ENCODE peak calls at places on chromosomes 13 and 19, in eight cellular contexts. Z, S, F, K, B, U, J and H are unnamed samples.

GRCh38 chr19:28737021-28737525 is 475.9 kb downstream of the UQCRFS1 start:
- DNase-seq in Z (no peak), S (no peak), F (no peak), K (no peak), B (peak), U (no peak), J (no peak), H (no peak)

GRCh38 chr13:27359203-27359821 is 65.1 kb upstream of the GTF3A start:
- DNase-seq in Z (peak), S (peak), F (peak), K (peak), B (peak), U (no peak), J (peak), H (no peak)

GRCh38 chr13:49140910-49141611 is 79.1 kb upstream of the MLNR start:
- DNase-seq in Z (no peak), S (no peak), F (no peak), K (no peak), B (no peak), U (no peak), J (no peak), H (no peak)

GRCh38 chr13:23558675-23559536 is 11.3 kb upstream of the TNFRSF19 start:
- DNase-seq in Z (peak), S (no peak), F (no peak), K (no peak), B (peak), U (no peak), J (no peak), H (peak)

GRCh38 chr13:42337808-42338600 is 66.1 kb downstream of the AKAP11 start:
- DNase-seq in Z (no peak), S (no peak), F (no peak), K (no peak), B (no peak), U (no peak), J (no peak), H (no peak)

GRCh38 chr13:27851481-27851880 is 59.2 kb downstream of the GSX1 start:
- DNase-seq in Z (no peak), S (no peak), F (no peak), K (no peak), B (no peak), U (no peak), J (no peak), H (no peak)

GRCh38 chr13:33817843-33818661 is at the start of gene RFC3:
- DNase-seq in Z (peak), S (peak), F (peak), K (peak), B (peak), U (peak), J (peak), H (peak)

GRCh38 chr19:50387176-50387867 is 3.2 kb downstream of the POLD1 start:
- DNase-seq in Z (no peak), S (no peak), F (no peak), K (no peak), B (peak), U (no peak), J (no peak), H (no peak)

GRCh38 chr13:113879017-113879416 is 15.1 kb upstream of the GAS6 start:
- DNase-seq in Z (no peak), S (no peak), F (no peak), K (no peak), B (no peak), U (no peak), J (no peak), H (no peak)

GRCh38 chr19:7505288-7505681 is 10.6 kb upstream of the ZNF358 start:
- DNase-seq in Z (no peak), S (peak), F (no peak), K (no peak), B (no peak), U (no peak), J (no peak), H (no peak)

GRCh38 chr13:46170268-46170667 is 11.7 kb downstream of the LCP1 start:
- DNase-seq in Z (no peak), S (no peak), F (no peak), K (no peak), B (no peak), U (no peak), J (no peak), H (no peak)

GRCh38 chr19:34269081-34269480 is 14.7 kb downstream of the GARRE1 start:
- DNase-seq in Z (no peak), S (no peak), F (no peak), K (no peak), B (no peak), U (no peak), J (peak), H (no peak)

GRCh38 chr19:7975037-7975436 is 30.4 kb downstream of the ELAVL1 start:
- DNase-seq in Z (peak), S (no peak), F (no peak), K (no peak), B (peak), U (no peak), J (no peak), H (no peak)

GRCh38 chr19:41189425-41190065 is 3.5 kb upstream of the CYP2S1 start:
- DNase-seq in Z (no peak), S (no peak), F (no peak), K (no peak), B (no peak), U (no peak), J (no peak), H (no peak)

GRCh38 chr13:40069173-40070044 is 413.9 kb downstream of the COG6 start:
- DNase-seq in Z (peak), S (peak), F (peak), K (peak), B (peak), U (peak), J (peak), H (peak)

GRCh38 chr13:36476661-36477060 is 44.4 kb downstream of the CCNA1 start:
- DNase-seq in Z (no peak), S (no peak), F (no peak), K (no peak), B (no peak), U (no peak), J (no peak), H (no peak)

GRCh38 chr19:6710273-6711077 is 10.0 kb downstream of the C3 start:
- DNase-seq in Z (no peak), S (no peak), F (peak), K (no peak), B (no peak), U (peak), J (no peak), H (no peak)

GRCh38 chr13:73268306-73268705 is 209.5 kb downstream of the KLF5 start:
- DNase-seq in Z (no peak), S (peak), F (no peak), K (no peak), B (no peak), U (no peak), J (no peak), H (no peak)

GRCh38 chr13:75307370-75307984 is 174.5 kb downstream of the TBC1D4 start:
- DNase-seq in Z (no peak), S (no peak), F (no peak), K (no peak), B (no peak), U (no peak), J (no peak), H (no peak)

GRCh38 chr13:94416454-94417080 is 62.9 kb downstream of the DCT start:
- DNase-seq in Z (no peak), S (no peak), F (no peak), K (no peak), B (no peak), U (no peak), J (peak), H (no peak)
- TF ChIP-seq CTCF in Z (no peak), S (no peak), F (no peak), K (no peak), B (no peak), U (no peak), J (peak), H (no peak)

GRCh38 chr19:55216461-55217198 is 7.3 kb upstream of the PTPRH start:
- DNase-seq in Z (peak), S (peak), F (peak), K (peak), B (peak), U (peak), J (peak), H (peak)
- TF ChIP-seq POLR2A in Z (no peak), S (peak), F (no peak), K (no peak), B (peak), U (no peak), J (peak), H (peak)

GRCh38 chr13:65966991-65967451 is 1263.1 kb downstream of the PCDH9 start:
- DNase-seq in Z (no peak), S (no peak), F (no peak), K (no peak), B (no peak), U (no peak), J (no peak), H (no peak)
- TF ChIP-seq CTCF in Z (no peak), S (no peak), F (no peak), K (no peak), B (no peak), U (no peak), J (no peak), H (no peak)

GRCh38 chr19:2048959-2049740 is 1.9 kb downstream of the MKNK2 start:
- DNase-seq in Z (no peak), S (no peak), F (peak), K (no peak), B (peak), U (peak), J (peak), H (no peak)

GRCh38 chr19:2046046-2046907 is 4.8 kb downstream of the MKNK2 start:
- DNase-seq in Z (no peak), S (no peak), F (peak), K (no peak), B (no peak), U (no peak), J (no peak), H (no peak)

GRCh38 chr19:2047076-2047448 is 4.0 kb downstream of the MKNK2 start:
- DNase-seq in Z (no peak), S (no peak), F (no peak), K (no peak), B (no peak), U (no peak), J (no peak), H (no peak)

GRCh38 chr19:2048104-2048958 is 2.7 kb downstream of the MKNK2 start:
- DNase-seq in Z (no peak), S (no peak), F (peak), K (no peak), B (no peak), U (peak), J (no peak), H (no peak)

GRCh38 chr19:2047449-2048103 is 3.5 kb downstream of the MKNK2 start:
- DNase-seq in Z (peak), S (peak), F (peak), K (no peak), B (peak), U (peak), J (peak), H (no peak)
- TF ChIP-seq POLR2A in Z (no peak), S (no peak), F (no peak), K (no peak), B (no peak), U (no peak), J (no peak), H (no peak)

GRCh38 chr13:38582133-38582532 is 104.7 kb upstream of the FREM2 start:
- DNase-seq in Z (no peak), S (no peak), F (no peak), K (no peak), B (peak), U (no peak), J (no peak), H (no peak)
- TF ChIP-seq CTCF in Z (peak), S (no peak), F (peak), K (no peak), B (no peak), U (no peak), J (peak), H (peak)

GRCh38 chr19:48629297-48629598 is 7.9 kb downstream of the DBP start:
- DNase-seq in Z (no peak), S (peak), F (no peak), K (no peak), B (peak), U (no peak), J (peak), H (no peak)

GRCh38 chr19:48630289-48631036 is 6.7 kb downstream of the DBP start:
- DNase-seq in Z (peak), S (peak), F (peak), K (no peak), B (peak), U (peak), J (peak), H (no peak)

GRCh38 chr19:48631254-48631653 is 5.9 kb downstream of the DBP start:
- DNase-seq in Z (no peak), S (no peak), F (no peak), K (no peak), B (no peak), U (peak), J (peak), H (no peak)

GRCh38 chr19:48628486-48629296 is 8.5 kb downstream of the DBP start:
- DNase-seq in Z (no peak), S (peak), F (peak), K (no peak), B (peak), U (peak), J (peak), H (no peak)

DNA sequence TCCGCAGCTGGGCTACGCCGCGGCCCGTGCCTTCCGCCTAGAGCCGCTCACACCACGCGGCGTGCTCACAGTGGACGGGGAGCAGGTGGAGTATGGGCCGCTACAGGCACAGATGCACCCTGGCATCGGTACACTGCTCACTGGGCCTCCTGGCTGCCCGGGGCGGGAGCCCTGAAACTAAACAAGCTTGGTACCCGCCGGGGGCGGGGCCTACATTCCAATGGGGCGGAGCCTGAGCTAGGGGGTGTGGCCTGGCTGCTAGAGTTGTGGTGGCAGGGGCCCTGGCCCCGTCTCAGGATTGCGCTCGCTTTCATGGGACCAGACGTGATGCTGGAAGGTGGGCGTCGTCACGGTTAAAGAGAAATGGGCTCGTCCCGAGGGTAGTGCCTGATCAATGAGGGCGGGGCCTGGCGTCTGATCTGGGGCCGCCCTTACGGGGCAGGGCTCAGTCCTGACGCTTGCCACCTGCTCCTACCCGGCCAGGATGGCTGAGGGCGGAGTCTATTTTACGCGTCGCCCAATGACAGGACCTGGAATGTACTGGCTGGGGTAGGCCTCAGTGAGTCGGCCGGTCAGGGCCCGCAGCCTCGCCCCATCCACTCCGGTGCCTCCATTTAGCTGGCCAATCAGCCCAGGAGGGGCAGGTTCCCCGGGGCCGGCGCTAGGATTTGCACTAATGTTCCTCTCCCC is 7.4 kb downstream of the DBP start:
- DNase-seq in Z (peak), S (peak), F (peak), K (no peak), B (peak), U (peak), J (peak), H (no peak)
- TF ChIP-seq POLR2A in Z (no peak), S (peak), F (no peak), K (no peak), B (no peak), U (no peak), J (no peak), H (peak)

DNA sequence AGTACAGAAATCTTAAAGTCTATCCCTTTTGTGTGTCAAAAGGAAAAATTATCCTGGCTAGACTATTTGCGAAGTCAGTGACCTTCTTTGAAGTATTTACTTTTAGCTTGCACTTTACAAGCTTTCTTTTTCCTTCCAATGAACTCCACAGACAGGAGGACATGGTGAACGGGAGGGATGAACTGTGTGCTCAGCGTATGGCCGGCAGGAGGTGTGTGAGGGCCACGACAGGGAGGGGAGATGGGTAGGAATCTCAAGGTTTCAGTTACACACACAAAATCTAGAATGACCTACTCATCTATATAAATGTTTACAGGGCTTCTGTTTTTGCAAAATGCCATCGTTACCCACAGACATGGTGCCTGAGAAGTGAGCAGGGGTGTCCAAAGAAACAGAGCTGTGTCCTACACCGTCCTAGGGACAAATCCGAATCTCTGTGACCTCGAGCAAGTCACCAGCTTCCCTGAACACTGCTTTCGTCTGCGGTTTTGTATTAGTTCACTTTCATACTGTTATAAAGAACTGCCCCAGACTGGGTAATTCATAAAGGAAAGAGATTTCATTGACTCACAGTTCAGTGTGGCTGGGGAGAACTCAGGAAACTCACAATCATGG is 537.2 kb downstream of the LIG4 start:
- DNase-seq in Z (no peak), S (no peak), F (no peak), K (no peak), B (no peak), U (no peak), J (no peak), H (no peak)
- TF ChIP-seq CTCF in Z (no peak), S (no peak), F (no peak), K (no peak), B (no peak), U (no peak), J (no peak), H (no peak)

GRCh38 chr19:3132971-3133792 is 2.7 kb upstream of the GNA15 start:
- DNase-seq in Z (no peak), S (peak), F (no peak), K (no peak), B (peak), U (peak), J (no peak), H (peak)
- TF ChIP-seq POLR2A in Z (no peak), S (no peak), F (no peak), K (no peak), B (no peak), U (no peak), J (no peak), H (no peak)

DNA sequence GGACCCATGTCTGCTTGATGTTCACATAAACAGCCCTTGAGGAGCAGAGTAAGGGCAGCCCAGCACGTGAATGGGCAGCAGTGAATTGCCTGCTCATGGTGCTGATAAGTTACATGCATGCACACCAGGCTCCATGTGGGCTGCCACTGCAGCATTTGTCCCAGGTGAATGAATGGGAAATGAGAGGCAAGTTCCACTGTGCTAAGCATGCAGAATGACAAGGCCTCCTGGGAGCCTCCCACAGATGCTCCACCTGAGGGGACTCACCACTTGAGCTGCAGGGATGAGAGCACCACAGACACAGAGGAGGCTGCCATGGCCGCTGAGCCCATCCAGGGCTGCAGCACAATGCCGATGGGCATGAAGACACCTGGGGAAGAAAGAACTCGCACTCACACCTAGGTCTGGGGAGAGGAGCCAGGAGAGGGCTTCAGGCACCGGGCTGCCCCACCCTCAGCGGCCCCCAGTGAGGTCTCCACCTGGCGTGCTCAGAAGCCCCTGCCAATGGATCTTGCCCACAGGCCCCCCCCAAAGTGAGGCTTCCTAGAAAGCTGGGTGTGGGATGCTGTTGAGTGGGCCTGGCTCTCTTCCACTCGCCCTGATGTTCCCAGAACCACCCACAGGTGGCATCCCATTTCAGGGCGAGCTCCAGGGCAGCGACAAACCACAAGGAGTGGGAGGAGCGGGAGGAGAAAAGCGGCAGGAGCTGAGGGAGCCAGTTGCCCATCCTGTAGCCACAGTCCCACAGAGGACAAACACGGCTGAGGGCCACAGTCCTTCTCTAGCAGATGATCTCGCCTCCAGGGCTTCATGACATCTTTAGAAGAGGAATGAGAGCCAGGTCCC is 73.8 kb downstream of the CCDC70 start:
- DNase-seq in Z (no peak), S (peak), F (no peak), K (no peak), B (no peak), U (no peak), J (no peak), H (no peak)
- TF ChIP-seq CTCF in Z (peak), S (peak), F (no peak), K (no peak), B (no peak), U (peak), J (peak), H (peak)

DNA sequence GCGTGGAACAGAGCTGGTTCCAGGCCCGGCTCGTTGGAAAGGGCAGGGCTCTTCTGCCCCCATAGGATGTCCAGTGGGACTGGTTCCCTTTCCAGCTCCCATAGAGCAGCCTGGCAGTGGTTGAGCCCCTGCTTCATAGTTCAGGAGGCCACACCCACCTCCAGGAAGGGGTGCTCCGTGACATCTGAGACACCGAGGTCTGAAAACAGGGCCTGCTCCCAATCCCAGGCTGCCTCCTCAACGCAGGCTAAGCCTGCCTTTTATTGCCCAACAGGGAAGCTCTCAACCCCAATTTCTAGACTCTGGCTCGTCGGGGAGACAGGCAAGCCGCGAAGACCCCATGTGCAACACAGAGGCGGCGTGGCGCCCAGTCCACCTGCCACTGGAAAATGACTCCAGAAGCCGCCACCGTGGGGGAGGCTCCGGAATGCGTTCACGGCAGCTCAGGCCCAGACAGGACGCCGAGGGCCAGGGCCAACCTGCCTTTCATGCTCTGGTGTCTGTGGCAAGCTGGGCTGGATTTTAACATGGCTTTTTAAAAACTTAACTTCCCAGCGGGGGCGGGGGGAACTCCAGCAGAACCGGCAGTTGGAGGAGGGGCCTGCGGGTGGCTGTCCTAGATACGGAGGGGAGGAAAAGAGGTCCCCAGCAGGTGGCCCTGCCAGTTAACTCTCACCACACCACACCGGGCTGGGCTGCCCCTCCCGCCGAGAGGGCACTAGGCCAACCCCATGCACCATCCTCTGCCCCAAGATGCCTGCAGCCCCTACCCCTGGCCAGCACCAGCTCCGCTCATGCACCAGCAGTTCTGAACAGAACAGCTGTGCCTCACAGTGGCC is 17.9 kb upstream of the TINCR start:
- DNase-seq in Z (peak), S (no peak), F (no peak), K (no peak), B (peak), U (no peak), J (no peak), H (no peak)
- TF ChIP-seq POLR2A in Z (no peak), S (no peak), F (no peak), K (no peak), B (no peak), U (no peak), J (no peak), H (no peak)